ENCODE peak calls at places on chromosomes 6 and 20, in four cellular contexts. Z is CD8-positive, alpha-beta memory T cell; L is fibroblast of lung; S is heart right ventricle. U is an unnamed sample.

GRCh38 chr6:157325069-157325805 is 1.9 kb upstream of the TMEM242 start:
- DNase-seq in Z (no peak), L (no peak), S (no peak), U (no peak)

GRCh38 chr6:156873654-156874380 is 96.6 kb downstream of the ARID1B start:
- DNase-seq in S (no peak), L (no peak), Z (no peak), U (no peak)

GRCh38 chr6:26269406-26270120 is 95.4 kb upstream of the BTN3A2 start:
- DNase-seq in L (no peak), Z (no peak), S (no peak), U (no peak)

GRCh38 chr20:45315672-45316071 is 7.6 kb upstream of the MATN4 start:
- DNase-seq in S (no peak), Z (no peak), L (no peak), U (no peak)

GRCh38 chr6:15535495-15536200 is 127.2 kb downstream of the DTNBP1 start:
- DNase-seq in Z (no peak), S (peak; percentile 4), L (no peak), U (no peak)

GRCh38 chr20:31523361-31524283 is 9.4 kb downstream of the HM13 start:
- DNase-seq in Z (no peak), S (peak; percentile 21), L (peak; percentile 59), U (peak; percentile 20)

GRCh38 chr20:1800180-1800579 is 95.0 kb upstream of the SIRPA start:
- DNase-seq in L (no peak), Z (no peak), S (no peak), U (no peak)

GRCh38 chr6:100796049-100796823 is 84.9 kb downstream of the ASCC3 start:
- DNase-seq in S (no peak), L (no peak), Z (no peak), U (no peak)

GRCh38 chr6:11392778-11393507 is 144.6 kb upstream of the TMEM170B start:
- DNase-seq in S (no peak), L (no peak), Z (no peak), U (no peak)

GRCh38 chr6:117022774-117023173 is 145.7 kb downstream of the RFX6 start:
- DNase-seq in S (no peak), Z (no peak), L (no peak), U (no peak)

GRCh38 chr6:24099181-24099580 is 26.8 kb upstream of the NRSN1 start:
- DNase-seq in S (no peak), L (no peak), Z (no peak), U (no peak)

GRCh38 chr20:37042986-37043972 is 52.5 kb downstream of the RBL1 start:
- DNase-seq in S (no peak), Z (peak; percentile 57), L (no peak), U (no peak)

GRCh38 chr20:23492292-23492691 is 1.4 kb downstream of the CST8 start:
- DNase-seq in L (no peak), Z (no peak), S (no peak), U (no peak)

GRCh38 chr20:3088031-3088430 is 3.5 kb upstream of the AVP start:
- DNase-seq in L (no peak), Z (no peak), S (no peak), U (no peak)

GRCh38 chr20:13013411-13013810 is 4.6 kb downstream of the SPTLC3 start:
- DNase-seq in Z (no peak), L (no peak), S (no peak), U (no peak)

GRCh38 chr6:29887819-29888581 is 54.3 kb upstream of the HLA-A start:
- DNase-seq in Z (peak; percentile 89), S (peak; percentile 79), L (peak; percentile 55), U (no peak)

GRCh38 chr6:169701218-169701952 is 444 bp downstream of the WDR27 start:
- DNase-seq in Z (no peak), S (no peak), L (no peak), U (no peak)

GRCh38 chr20:63253438-63254236 is 626 bp downstream of the NKAIN4 start:
- DNase-seq in L (no peak), Z (no peak), S (no peak), U (no peak)

GRCh38 chr6:26578741-26579140 is 18.0 kb upstream of the ABT1 start:
- DNase-seq in L (no peak), S (no peak), Z (no peak), U (no peak)

GRCh38 chr6:117616971-117617765 is 14.9 kb upstream of the GOPC start:
- DNase-seq in S (no peak), L (no peak), Z (no peak), U (no peak)

GRCh38 chr20:61953789-61954125 is 111.9 kb downstream of the TAF4 start:
- DNase-seq in L (no peak), Z (no peak), S (no peak), U (no peak)

GRCh38 chr20:51800132-51800721 is 2.1 kb downstream of the SALL4 start:
- DNase-seq in S (peak; percentile 48), L (peak; percentile 39), Z (peak; percentile 72), U (no peak)
- H3K4me3 ChIP-seq in S (peak overlapping the region; percentile 56), L (peak overlapping the region; percentile 38), Z (no peak overlapping the region), U (peak overlapping the region; percentile 50)

GRCh38 chr6:167957626-167958025 is 39.8 kb upstream of the KIF25 start:
- DNase-seq in L (no peak), S (no peak), Z (no peak), U (no peak)

GRCh38 chr6:167954151-167954550 is 43.3 kb upstream of the KIF25 start:
- DNase-seq in L (no peak), S (no peak), Z (no peak), U (no peak)

GRCh38 chr6:167956491-167956890 is 41.0 kb upstream of the KIF25 start:
- DNase-seq in Z (no peak), L (no peak), S (no peak), U (no peak)

GRCh38 chr6:167953551-167953950 is 43.9 kb upstream of the KIF25 start:
- DNase-seq in L (no peak), Z (no peak), S (no peak), U (no peak)

GRCh38 chr6:167956983-167957492 is 40.4 kb upstream of the KIF25 start:
- DNase-seq in Z (no peak), S (no peak), L (no peak), U (no peak)
- H3K4me3 ChIP-seq in Z (no peak overlapping the region), S (no peak overlapping the region), L (no peak overlapping the region), U (no peak overlapping the region)

DNA sequence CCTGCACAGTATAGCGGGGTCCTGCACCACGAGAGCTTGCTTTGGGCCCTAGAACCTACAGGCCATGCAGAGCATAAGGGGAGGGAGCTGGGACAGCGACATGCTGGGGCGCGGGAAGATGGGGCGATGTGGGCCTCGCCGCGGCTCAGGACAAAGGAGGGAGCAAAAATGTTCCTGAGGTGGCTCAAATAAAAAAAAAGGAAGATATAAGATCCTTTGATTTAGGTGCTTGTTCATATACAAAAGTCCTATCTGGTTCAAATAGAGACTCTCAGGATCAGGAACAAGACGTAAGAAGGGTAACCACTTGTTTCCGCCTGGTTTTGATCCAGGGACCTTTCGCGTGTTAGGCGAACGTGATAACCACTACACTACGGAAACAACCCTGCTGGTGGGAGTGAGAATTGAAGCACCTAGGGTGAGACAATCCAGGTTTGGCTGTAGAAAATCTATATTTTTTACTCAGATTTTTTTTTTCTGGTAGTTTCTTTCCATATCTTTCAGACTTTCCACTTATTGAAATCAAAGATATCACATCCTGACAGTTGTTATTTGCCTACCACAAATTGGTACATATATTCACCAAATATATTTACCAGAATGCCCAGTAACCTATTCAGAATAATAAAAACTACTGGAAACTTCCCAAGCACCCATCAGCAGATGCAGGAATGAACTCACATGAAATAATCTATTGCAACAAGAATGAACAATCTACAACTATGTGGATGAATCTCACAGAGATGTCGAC is 177.9 kb upstream of the ZNF184 start:
- DNase-seq in L (peak; percentile 49), Z (no peak), S (no peak), U (no peak)
- H3K4me3 ChIP-seq in L (no peak overlapping the region), Z (no peak overlapping the region), S (no peak overlapping the region), U (no peak overlapping the region)

GRCh38 chr6:130980310-130981032 is 82.6 kb downstream of the EPB41L2 start:
- DNase-seq in Z (no peak), L (no peak), S (no peak), U (no peak)
- H3K4me3 ChIP-seq in Z (no peak overlapping the region), L (no peak overlapping the region), S (no peak overlapping the region), U (no peak overlapping the region)

GRCh38 chr6:13427838-13428527 is 59.4 kb downstream of the GFOD1 start:
- DNase-seq in Z (peak; percentile 85), S (no peak), L (no peak), U (no peak)

GRCh38 chr6:13427346-13427745 is 60.1 kb downstream of the GFOD1 start:
- DNase-seq in S (no peak), L (no peak), Z (no peak), U (no peak)

GRCh38 chr6:13425971-13426931 is 61.1 kb downstream of the GFOD1 start:
- DNase-seq in Z (no peak), L (peak; percentile 31), S (no peak), U (no peak)

GRCh38 chr6:13423292-13423691 is 64.1 kb downstream of the GFOD1 start:
- DNase-seq in L (no peak), Z (no peak), S (no peak), U (no peak)

GRCh38 chr6:13425270-13425905 is 62.0 kb downstream of the GFOD1 start:
- DNase-seq in Z (no peak), S (peak; percentile 50), L (no peak), U (no peak)
- H3K4me3 ChIP-seq in Z (no peak overlapping the region), S (no peak overlapping the region), L (no peak overlapping the region), U (no peak overlapping the region)

DNA sequence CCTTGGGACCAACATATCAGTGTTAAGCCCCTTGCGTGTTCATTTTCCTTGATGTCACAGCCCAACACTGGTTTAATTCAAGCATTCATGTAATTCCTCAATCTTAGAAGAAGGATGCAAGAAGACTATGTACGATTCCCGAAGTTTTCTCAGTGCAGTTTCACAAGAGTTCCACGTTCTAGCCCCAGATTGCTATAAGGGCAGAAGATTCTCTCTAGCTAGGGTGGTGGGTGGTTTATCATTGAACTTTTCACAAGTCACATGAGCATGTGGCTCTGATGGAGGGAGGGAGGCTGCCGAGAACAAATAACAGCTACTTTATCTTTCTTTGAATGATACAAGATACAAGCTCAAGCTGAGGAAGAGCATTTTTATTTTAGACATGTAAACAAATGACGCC is 71.9 kb upstream of the NHSL1 start:
- DNase-seq in S (no peak), L (peak; percentile 42), Z (no peak), U (no peak)
- H3K4me3 ChIP-seq in S (peak overlapping the region; percentile 53), L (peak overlapping the region; percentile 37), Z (no peak overlapping the region), U (no peak overlapping the region)